ENCODE peak calls at places on chromosomes 5 and 9, in seven cellular contexts. U is A549, V is sigmoid colon, D is vagina, L is heart left ventricle, P is tibial nerve, N is right lobe of liver. F is an unnamed sample.
A peak's percentile ranks its signal among the peaks of the same experiment; 100 is the strongest.

GRCh38 chr5:149210968-149211495 is 60.6 kb upstream of the AFAP1L1 start:
- DNase-seq in U (no peak), V (no peak), D (peak; percentile 70), L (no peak), P (no peak), N (no peak), F (no peak)

GRCh38 chr9:108060165-108060564 is 570.6 kb upstream of the KLF4 start:
- DNase-seq in U (no peak), V (no peak), D (no peak), L (no peak), P (no peak), N (no peak), F (no peak)

GRCh38 chr5:150787659-150788058 is 9.1 kb downstream of the SMIM3 start:
- DNase-seq in U (no peak), V (no peak), D (no peak), L (no peak), P (no peak), N (no peak), F (no peak)

GRCh38 chr9:7058539-7058938 is 300.8 kb downstream of the KDM4C start:
- DNase-seq in U (no peak), V (no peak), D (no peak), L (no peak), P (no peak), N (no peak), F (no peak)

GRCh38 chr9:17004500-17004899 is 130.3 kb upstream of the CNTLN start:
- DNase-seq in U (no peak), V (no peak), D (no peak), L (no peak), P (no peak), N (no peak), F (no peak)

GRCh38 chr5:150529555-150529954 is 21.6 kb downstream of the NDST1 start:
- DNase-seq in U (no peak), V (no peak), D (no peak), L (no peak), P (no peak), N (no peak), F (no peak)

GRCh38 chr9:135978650-135979461 is 17.7 kb upstream of the UBAC1 start:
- DNase-seq in U (no peak), V (no peak), D (no peak), L (no peak), P (no peak), N (no peak), F (no peak)

GRCh38 chr5:169374761-169375160 is 73.8 kb upstream of the SLIT3 start:
- DNase-seq in U (no peak), V (no peak), D (no peak), L (no peak), P (no peak), N (no peak), F (no peak)

GRCh38 chr5:73815631-73816030 is 189.6 kb downstream of the ARHGEF28 start:
- DNase-seq in U (no peak), V (no peak), D (no peak), L (no peak), P (no peak), N (no peak), F (no peak)

GRCh38 chr9:112404367-112404979 is 24.6 kb downstream of the HSDL2 start:
- DNase-seq in U (no peak), V (no peak), D (no peak), L (no peak), P (no peak), N (no peak), F (no peak)

GRCh38 chr9:16575142-16575877 is 295.2 kb downstream of the BNC2 start:
- DNase-seq in U (no peak), V (no peak), D (no peak), L (no peak), P (no peak), N (no peak), F (peak; percentile 42)

GRCh38 chr5:95872333-95873268 is 50.1 kb upstream of the GLRX start:
- DNase-seq in U (no peak), V (no peak), D (peak; percentile 34), L (no peak), P (no peak), N (peak; percentile 86), F (no peak)

GRCh38 chr9:76269789-76270188 is 124.4 kb downstream of the RFK start:
- DNase-seq in U (no peak), V (no peak), D (no peak), L (no peak), P (no peak), N (no peak), F (no peak)

GRCh38 chr5:68245325-68245724 is 29.8 kb downstream of the PIK3R1 start:
- DNase-seq in U (no peak), V (no peak), D (no peak), L (no peak), P (no peak), N (no peak), F (no peak)

DNA sequence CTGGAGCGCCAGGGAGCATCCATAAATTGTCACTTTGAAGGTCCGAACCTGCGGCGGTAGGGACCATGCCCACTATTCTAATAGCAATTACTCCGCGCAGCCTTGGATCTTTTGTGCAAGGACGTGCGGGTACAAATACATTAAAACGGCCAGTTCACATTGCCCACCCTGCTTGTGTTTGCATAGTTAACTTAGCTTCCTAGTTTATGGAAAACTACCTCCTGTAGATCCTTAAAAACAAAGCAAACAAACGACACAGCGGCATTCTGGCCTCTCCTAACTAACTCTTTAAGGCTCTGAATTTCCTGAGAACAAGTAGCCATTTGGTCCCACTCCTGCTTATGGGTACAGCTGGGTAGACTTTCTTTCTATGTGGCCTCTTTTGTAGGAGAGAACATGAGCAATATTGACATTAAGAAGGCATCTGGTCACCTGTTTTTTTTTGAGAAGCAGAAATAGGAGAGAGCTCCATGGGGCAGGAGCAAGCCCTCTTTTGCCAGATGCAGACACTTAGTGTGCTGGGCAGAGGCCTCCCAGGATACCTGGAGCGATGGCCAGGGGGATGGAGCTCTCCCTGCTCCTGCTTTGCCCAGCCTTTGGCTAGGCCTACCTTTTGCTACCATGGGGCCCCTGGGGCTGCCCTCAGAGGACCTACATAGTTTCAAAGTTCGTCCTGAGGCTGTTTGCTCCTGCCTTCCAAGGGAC is 2.1 kb upstream of the STC2 start:
- DNase-seq in U (no peak), V (no peak), D (no peak), L (no peak), P (no peak), N (no peak), F (no peak)
- H3K4me3 ChIP-seq in U (peak overlapping the region; percentile 87), V (peak overlapping the region; percentile 53), D (no peak overlapping the region), L (peak overlapping the region; percentile 56), P (no peak overlapping the region), N (peak overlapping the region; percentile 39), F (no peak overlapping the region)

GRCh38 chr9:26656003-26656940 is 236.3 kb downstream of the CAAP1 start:
- DNase-seq in U (peak; percentile 36), V (no peak), D (no peak), L (no peak), P (peak; percentile 14), N (no peak), F (peak; percentile 2)
- TF ChIP-seq CTCF in U (peak; percentile 47), V (peak; percentile 10), D (no peak), L (no peak), P (peak; percentile 16), N (no peak), F (peak; percentile 16)

GRCh38 chr9:95510610-95511231 is 6.0 kb downstream of the PTCH1 start:
- DNase-seq in U (peak; percentile 69), V (peak; percentile 96), D (no peak), L (peak; percentile 92), P (peak; percentile 82), N (peak; percentile 92), F (peak; percentile 88)
- TF ChIP-seq POLR2A in U (no peak), V (no peak), D (peak; percentile 82), L (peak; percentile 9), P (peak; percentile 82), N (peak; percentile 90), F (peak; percentile 40)

GRCh38 chr5:30390095-30390494 is 803.4 kb upstream of the CDH6 start:
- DNase-seq in U (no peak), V (no peak), D (no peak), L (no peak), P (no peak), N (no peak), F (no peak)
- H3K4me3 ChIP-seq in U (no peak overlapping the region), V (no peak overlapping the region), D (no peak overlapping the region), L (no peak overlapping the region), P (no peak overlapping the region), N (no peak overlapping the region), F (no peak overlapping the region)

F was measured in adrenal gland.